ENCODE peak calls at places on chromosomes 3 and 15, in nine cellular contexts. N, V, U, D, S, B, M, O and K are unnamed samples.

GRCh38 chr3:49703443-49703927 is 14.1 kb downstream of the RNF123 start:
- DNase-seq in N (peak), V (peak), U (peak), D (no peak), S (peak), B (peak), M (peak), O (no peak), K (no peak)

GRCh38 chr3:123693584-123693983 is 108.7 kb upstream of the HACD2 start:
- DNase-seq in N (no peak), V (no peak), U (no peak), D (no peak), S (no peak), B (no peak), M (no peak), O (no peak), K (no peak)

GRCh38 chr15:69164807-69165636 is 4.6 kb downstream of the GLCE start:
- DNase-seq in N (no peak), V (no peak), U (no peak), D (no peak), S (no peak), B (no peak), M (peak), O (no peak), K (no peak)

GRCh38 chr3:73061416-73061815 is at the start of gene EBLN2:
- DNase-seq in N (no peak), V (no peak), U (no peak), D (no peak), S (no peak), B (no peak), M (no peak), O (no peak), K (no peak)

GRCh38 chr15:86247249-86247955 is 167.7 kb downstream of the AGBL1 start:
- DNase-seq in N (no peak), V (no peak), U (no peak), D (no peak), S (no peak), B (no peak), M (no peak), O (no peak), K (no peak)

GRCh38 chr3:158672293-158673176 is at the start of gene LXN:
- DNase-seq in N (peak), V (peak), U (peak), D (peak), S (peak), B (peak), M (peak), O (peak), K (peak)

GRCh38 chr15:90126457-90127435 is 24.5 kb upstream of the IDH2 start:
- DNase-seq in N (no peak), V (no peak), U (no peak), D (no peak), S (no peak), B (no peak), M (no peak), O (no peak), K (peak)

GRCh38 chr15:63041982-63042878 is at the start of gene TPM1:
- DNase-seq in N (peak), V (no peak), U (peak), D (peak), S (peak), B (no peak), M (peak), O (no peak), K (peak)

GRCh38 chr3:188202358-188203138 is 48.6 kb downstream of the LPP start:
- DNase-seq in N (no peak), V (no peak), U (no peak), D (no peak), S (no peak), B (no peak), M (no peak), O (no peak), K (no peak)

GRCh38 chr3:30343067-30343831 is 263.2 kb upstream of the TGFBR2 start:
- DNase-seq in N (no peak), V (no peak), U (no peak), D (no peak), S (no peak), B (no peak), M (no peak), O (no peak), K (no peak)

GRCh38 chr3:127456471-127457093 is 134.0 kb downstream of the TPRA1 start:
- DNase-seq in N (no peak), V (peak), U (no peak), D (no peak), S (peak), B (no peak), M (peak), O (no peak), K (peak)

GRCh38 chr3:14460342-14461005 is 58.1 kb downstream of the SLC6A6 start:
- DNase-seq in N (no peak), V (no peak), U (peak), D (no peak), S (peak), B (no peak), M (peak), O (no peak), K (no peak)

GRCh38 chr15:79635897-79636596 is 203.9 kb downstream of the MINAR1 start:
- DNase-seq in N (no peak), V (no peak), U (no peak), D (no peak), S (peak), B (no peak), M (peak), O (no peak), K (no peak)